ENCODE peak calls at places on chromosomes 11 and 22, in four cellular contexts. I is heart right ventricle; G is naive thymus-derived CD4-positive, alpha-beta T cell; R is upper lobe of right lung. Y is an unnamed sample.

GRCh38 chr11:122872046-122872445 is 10.5 kb upstream of the JHY start:
- DNase-seq in G (no peak), R (no peak), I (no peak), Y (no peak)

GRCh38 chr11:573146-573759 is 3.0 kb upstream of the PHRF1 start:
- DNase-seq in I (no peak), R (no peak), G (no peak), Y (no peak)

GRCh38 chr22:43230983-43231723 is 44.2 kb upstream of the TTLL12 start:
- DNase-seq in R (peak; percentile 85), I (peak; percentile 38), G (peak; percentile 48), Y (no peak)

GRCh38 chr11:62266558-62266957 is 3.4 kb upstream of the SCGB2A2 start:
- DNase-seq in I (no peak), R (no peak), G (no peak), Y (no peak)

GRCh38 chr11:55457641-55458040 is 89.9 kb downstream of the OR4A15 start:
- DNase-seq in I (no peak), R (no peak), G (no peak), Y (no peak)

GRCh38 chr22:26667140-26667539 is 9.8 kb downstream of the MIAT start:
- DNase-seq in I (no peak), G (no peak), R (no peak), Y (no peak)

GRCh38 chr11:2398664-2399355 is 1.7 kb upstream of the TSSC4 start:
- DNase-seq in R (no peak), G (no peak), I (no peak), Y (no peak)

GRCh38 chr22:42855726-42856125 is 1.3 kb downstream of the ARFGAP3 start:
- DNase-seq in I (no peak), R (no peak), G (no peak), Y (no peak)

GRCh38 chr11:103637250-103637649 is 399.2 kb upstream of the DDI1 start:
- DNase-seq in R (no peak), G (no peak), I (no peak), Y (no peak)

GRCh38 chr11:61114913-61115312 is 12.6 kb downstream of the CD5 start:
- DNase-seq in G (no peak), R (no peak), I (no peak), Y (no peak)

GRCh38 chr11:110897035-110897434 is 184.8 kb upstream of the ARHGAP20 start:
- DNase-seq in I (no peak), R (no peak), G (no peak), Y (no peak)

GRCh38 chr11:75328426-75329277 is 22.8 kb downstream of the ARRB1 start:
- DNase-seq in R (peak; percentile 89), G (peak; percentile 63), I (peak; percentile 79), Y (no peak)

GRCh38 chr11:27839226-27839913 is 139.1 kb upstream of the BDNF start:
- DNase-seq in I (no peak), G (no peak), R (no peak), Y (peak; percentile 5)

GRCh38 chr11:42344204-42344792 is 884.8 kb upstream of the LRRC4C start:
- DNase-seq in R (no peak), G (no peak), I (no peak), Y (no peak)

GRCh38 chr22:38305481-38306448 is 11.5 kb downstream of the CSNK1E start:
- DNase-seq in R (no peak), G (no peak), I (no peak), Y (peak; percentile 22)

GRCh38 chr11:84514436-84514835 is 1112.7 kb downstream of the DLG2 start:
- DNase-seq in R (no peak), I (no peak), G (no peak), Y (no peak)

GRCh38 chr22:39292561-39293074 is 26.8 kb downstream of the RPL3 start:
- DNase-seq in I (peak; percentile 94), R (peak; percentile 96), G (no peak), Y (no peak)

GRCh38 chr22:29266564-29267461 is 968 bp downstream of the RHBDD3 start:
- DNase-seq in R (peak; percentile 58), G (no peak), I (no peak), Y (no peak)

GRCh38 chr11:91981995-91982394 is 242.6 kb upstream of the FAT3 start:
- DNase-seq in R (no peak), G (no peak), I (peak; percentile 19), Y (no peak)

GRCh38 chr11:424232-424631 is 9.4 kb upstream of the SIGIRR start:
- DNase-seq in I (no peak), G (no peak), R (no peak), Y (no peak)

GRCh38 chr11:76339217-76339616 is 41.7 kb downstream of the THAP12 start:
- DNase-seq in I (peak; percentile 67), G (no peak), R (peak; percentile 69), Y (no peak)

GRCh38 chr11:75867778-75868374 is 52.9 kb downstream of the UVRAG start:
- DNase-seq in R (no peak), I (peak; percentile 58), G (peak; percentile 39), Y (peak; percentile 39)

GRCh38 chr11:10318527-10318802 is 13.6 kb downstream of the ADM start:
- DNase-seq in I (no peak), R (no peak), G (no peak), Y (no peak)

GRCh38 chr11:115170133-115170815 is 333.9 kb downstream of the CADM1 start:
- DNase-seq in R (no peak), G (no peak), I (no peak), Y (no peak)

GRCh38 chr11:71935338-71935925 is 6.6 kb downstream of the RNF121 start:
- DNase-seq in R (no peak), G (no peak), I (no peak), Y (no peak)

GRCh38 chr11:130832571-130833432 is 83.5 kb downstream of the SNX19 start:
- DNase-seq in R (no peak), G (no peak), I (no peak), Y (no peak)

GRCh38 chr11:116114198-116114651 is 610.0 kb upstream of the CADM1 start:
- DNase-seq in I (no peak), R (no peak), G (no peak), Y (no peak)

GRCh38 chr11:31870609-31871309 is 59.6 kb upstream of the PAX6 start:
- DNase-seq in G (no peak), I (peak; percentile 32), R (no peak), Y (no peak)

GRCh38 chr11:22466809-22467208 is 128.6 kb downstream of the SLC17A6 start:
- DNase-seq in R (no peak), I (no peak), G (no peak), Y (no peak)

GRCh38 chr11:28105869-28106268 is 2.1 kb downstream of the KIF18A start:
- DNase-seq in I (no peak), G (no peak), R (no peak), Y (no peak)

GRCh38 chr11:73760066-73760679 is 701 bp downstream of the RAB6A start:
- DNase-seq in G (peak; percentile 9), I (peak; percentile 42), R (peak; percentile 81), Y (no peak)

GRCh38 chr11:2444301-2445106 is at the start of the genes KCNQ1 and TRPM5:
- DNase-seq in R (peak; percentile 92), I (no peak), G (peak; percentile 76), Y (no peak)

GRCh38 chr22:38513063-38513462 is 7.0 kb upstream of the DDX17 start:
- DNase-seq in G (peak; percentile 27), I (no peak), R (no peak), Y (no peak)

GRCh38 chr11:59429924-59430516 is 3.8 kb upstream of the OR5A2 start:
- DNase-seq in R (no peak), I (peak; percentile 15), G (peak; percentile 22), Y (peak; percentile 44)

GRCh38 chr11:112157274-112157766 is 6.6 kb downstream of the IL18 start:
- DNase-seq in I (no peak), R (no peak), G (no peak), Y (no peak)

GRCh38 chr11:66581261-66581660 is 11.6 kb downstream of the CCDC87 start:
- DNase-seq in I (no peak), G (no peak), R (no peak), Y (no peak)

GRCh38 chr11:88402192-88402715 is 64.7 kb upstream of the CTSC start:
- DNase-seq in R (no peak), I (no peak), G (no peak), Y (no peak)

DNA sequence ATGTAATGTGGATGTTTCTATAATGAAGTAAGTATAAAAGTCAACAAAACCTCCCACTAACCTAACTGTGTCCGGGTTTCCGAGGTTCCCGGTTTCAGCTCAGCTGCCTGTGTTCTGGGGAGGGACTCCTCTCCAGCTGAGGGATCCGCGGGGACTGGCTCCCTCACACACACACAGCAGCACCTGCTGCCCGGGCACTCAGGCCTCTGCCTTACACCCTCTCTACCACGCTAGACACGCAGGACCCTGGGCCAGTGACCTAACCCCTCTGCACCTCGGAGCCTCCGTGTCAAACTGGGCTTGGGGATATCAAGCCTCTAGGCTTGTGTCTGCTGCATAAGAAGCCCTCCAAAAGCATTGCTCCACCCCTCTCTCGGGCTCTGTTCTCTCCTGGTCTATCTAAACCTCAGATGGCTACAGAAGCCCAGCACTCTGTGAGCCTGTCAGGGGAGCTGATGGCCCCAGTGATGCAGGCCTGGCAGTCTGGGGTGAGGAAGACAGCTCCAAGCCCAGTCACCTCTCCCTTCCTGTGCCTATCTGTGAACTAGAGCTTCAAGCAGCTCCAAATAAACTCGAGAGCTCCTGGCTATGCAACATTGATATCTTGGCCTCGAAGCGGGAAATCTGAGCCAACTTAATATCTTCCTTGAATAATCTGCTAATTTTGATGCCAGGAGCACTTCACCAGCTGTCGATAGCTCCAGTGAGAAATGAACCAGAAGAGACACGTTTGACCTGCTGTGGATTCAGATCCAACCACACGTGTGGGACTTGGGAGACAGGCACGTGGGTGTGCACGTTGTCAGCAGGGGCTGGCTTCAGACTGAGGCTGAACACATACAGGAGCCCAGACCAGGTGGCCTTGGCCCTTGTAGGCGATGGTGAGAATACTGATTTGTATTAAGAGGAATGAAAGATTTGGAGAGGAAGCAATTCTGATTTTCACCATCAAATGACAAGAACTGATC is 232.7 kb upstream of the B3GAT1 start:
- DNase-seq in I (no peak), R (no peak), G (no peak), Y (no peak)
- H3K9me3 ChIP-seq in I (no peaks in the 10 kb centered on the region), R (no peaks in the 10 kb centered on the region), G (no peaks in the 10 kb centered on the region), Y (no peaks in the 10 kb centered on the region)

GRCh38 chr11:134474942-134475341 is 62.9 kb upstream of the B3GAT1 start:
- DNase-seq in I (no peak), R (peak; percentile 45), G (no peak), Y (no peak)
- H3K9me3 ChIP-seq in I (no peaks in the 10 kb centered on the region), R (no peaks in the 10 kb centered on the region), G (no peaks in the 10 kb centered on the region), Y (no peaks in the 10 kb centered on the region)

GRCh38 chr11:48207881-48208280 is 8.7 kb upstream of the OR4B1 start:
- DNase-seq in R (no peak), I (no peak), G (no peak), Y (no peak)
- H3K9me3 ChIP-seq in R (no peaks in the 10 kb centered on the region), I (no peaks in the 10 kb centered on the region), G (no peaks in the 10 kb centered on the region), Y (no peaks in the 10 kb centered on the region)

GRCh38 chr11:134535029-134536025 is 123.3 kb upstream of the B3GAT1 start:
- DNase-seq in R (peak; percentile 49), G (no peak), I (peak; percentile 2), Y (no peak)
- H3K9me3 ChIP-seq in R (no peaks in the 10 kb centered on the region), G (no peaks in the 10 kb centered on the region), I (no peaks in the 10 kb centered on the region), Y (no peaks in the 10 kb centered on the region)

DNA sequence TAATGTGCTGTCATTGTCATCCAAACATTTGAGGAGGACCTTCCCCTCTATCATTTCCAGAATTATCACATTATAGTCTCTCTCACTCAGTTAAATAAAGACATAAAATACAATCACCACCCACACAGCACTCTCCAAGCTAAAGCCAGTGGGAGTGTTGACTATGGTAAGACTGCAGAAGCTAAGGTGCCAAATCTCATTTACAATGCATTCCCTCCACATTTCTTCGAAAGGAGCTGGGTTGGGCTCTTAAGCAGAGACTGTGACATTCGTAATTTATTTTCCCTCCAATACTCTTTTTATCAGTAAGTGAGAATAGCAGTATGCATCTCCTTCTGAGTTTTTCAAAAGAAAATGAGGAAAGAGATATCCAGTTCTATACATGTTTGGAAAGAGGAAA is 74.2 kb downstream of the NOX4 start:
- DNase-seq in R (no peak), I (no peak), G (no peak), Y (no peak)
- H3K9me3 ChIP-seq in R (no peaks in the 10 kb centered on the region), I (no peaks in the 10 kb centered on the region), G (no peaks in the 10 kb centered on the region), Y (no peaks in the 10 kb centered on the region)

Y was measured in SK-N-MC.